ENCODE peak calls at places on chromosomes 7 and 10, in four cellular contexts. One of them, this sample, is unnamed.

GRCh38 chr10:60718891-60719290 is 59.4 kb upstream of the CDK1 start:
- DNase-seq in B cell: no peak
- DNase-seq in endothelial cell: no peak
- DNase-seq in cardiac fibroblast: no peak
- DNase-seq in this sample: peak

GRCh38 chr10:113441220-113441619 is 111.6 kb upstream of the HABP2 start:
- DNase-seq in cardiac fibroblast: no peak
- DNase-seq in endothelial cell: no peak
- DNase-seq in B cell: no peak
- DNase-seq in this sample: no peak

GRCh38 chr10:71985542-71986250 is 21.5 kb downstream of the CHST3 start:
- DNase-seq in B cell: no peak
- DNase-seq in endothelial cell: no peak
- DNase-seq in cardiac fibroblast: peak
- DNase-seq in this sample: no peak

GRCh38 chr7:150756858-150757257 is 19.6 kb downstream of the GIMAP5 start:
- DNase-seq in cardiac fibroblast: no peak
- DNase-seq in endothelial cell: no peak
- DNase-seq in B cell: no peak
- DNase-seq in this sample: no peak

GRCh38 chr10:53836638-53837037 is 964.4 kb downstream of the PCDH15 start:
- DNase-seq in B cell: no peak
- DNase-seq in cardiac fibroblast: peak
- DNase-seq in endothelial cell: no peak
- DNase-seq in this sample: peak

GRCh38 chr10:45505336-45505735 is 131.3 kb downstream of the ALOX5 start:
- DNase-seq in cardiac fibroblast: no peak
- DNase-seq in endothelial cell: no peak
- DNase-seq in B cell: no peak
- DNase-seq in this sample: no peak

GRCh38 chr7:58086461-58086860 is 636.5 kb downstream of the ZNF716 start:
- DNase-seq in B cell: no peak
- DNase-seq in cardiac fibroblast: no peak
- DNase-seq in endothelial cell: no peak
- DNase-seq in this sample: no peak

GRCh38 chr10:14009315-14010082 is 321.2 kb downstream of the FRMD4A start:
- DNase-seq in endothelial cell: no peak
- DNase-seq in cardiac fibroblast: peak
- DNase-seq in B cell: no peak
- DNase-seq in this sample: no peak

GRCh38 chr10:75935650-75936400 is 504.4 kb downstream of the LRMDA start:
- DNase-seq in cardiac fibroblast: no peak
- DNase-seq in B cell: no peak
- DNase-seq in endothelial cell: no peak
- DNase-seq in this sample: no peak

GRCh38 chr10:131723601-131724530 is 176.9 kb upstream of the PPP2R2D start:
- DNase-seq in cardiac fibroblast: no peak
- DNase-seq in B cell: no peak
- DNase-seq in endothelial cell: no peak
- DNase-seq in this sample: no peak

GRCh38 chr10:132630666-132631347 is 93.2 kb downstream of the INPP5A start:
- DNase-seq in B cell: no peak
- DNase-seq in cardiac fibroblast: peak
- DNase-seq in endothelial cell: no peak
- DNase-seq in this sample: no peak

GRCh38 chr10:133328358-133329343 is 8.0 kb downstream of the CALY start:
- DNase-seq in cardiac fibroblast: no peak
- DNase-seq in B cell: no peak
- DNase-seq in endothelial cell: no peak
- DNase-seq in this sample: no peak

GRCh38 chr10:6227346-6227745 is 24.6 kb downstream of the PFKFB3 start:
- DNase-seq in cardiac fibroblast: no peak
- DNase-seq in B cell: no peak
- DNase-seq in endothelial cell: no peak
- DNase-seq in this sample: no peak

GRCh38 chr7:91492317-91492716 is 228.1 kb downstream of the FZD1 start:
- DNase-seq in cardiac fibroblast: no peak
- DNase-seq in B cell: no peak
- DNase-seq in endothelial cell: no peak
- DNase-seq in this sample: no peak

GRCh38 chr7:88635149-88635548 is 124.4 kb upstream of the ZNF804B start:
- DNase-seq in endothelial cell: no peak
- DNase-seq in cardiac fibroblast: no peak
- DNase-seq in B cell: no peak
- DNase-seq in this sample: no peak

GRCh38 chr10:103759100-103759781 is 96.1 kb downstream of the SH3PXD2A start:
- DNase-seq in B cell: no peak
- DNase-seq in endothelial cell: peak
- DNase-seq in cardiac fibroblast: peak
- DNase-seq in this sample: peak

GRCh38 chr7:45978010-45978681 is 57.1 kb upstream of the IGFBP3 start:
- DNase-seq in cardiac fibroblast: peak
- DNase-seq in endothelial cell: no peak
- DNase-seq in B cell: no peak
- DNase-seq in this sample: peak

GRCh38 chr7:130891254-130892094 is 157.5 kb upstream of the KLF14 start:
- DNase-seq in endothelial cell: no peak
- DNase-seq in cardiac fibroblast: peak
- DNase-seq in B cell: no peak
- DNase-seq in this sample: peak

GRCh38 chr10:57921140-57921539 is 346.6 kb downstream of the IPMK start:
- DNase-seq in B cell: no peak
- DNase-seq in cardiac fibroblast: no peak
- DNase-seq in endothelial cell: no peak
- DNase-seq in this sample: no peak

GRCh38 chr7:137944168-137944567 is 57.7 kb downstream of the CREB3L2 start:
- DNase-seq in endothelial cell: no peak
- DNase-seq in cardiac fibroblast: peak
- DNase-seq in B cell: no peak
- DNase-seq in this sample: no peak

GRCh38 chr7:103795787-103796186 is 193.7 kb downstream of the RELN start:
- DNase-seq in B cell: no peak
- DNase-seq in endothelial cell: no peak
- DNase-seq in cardiac fibroblast: no peak
- DNase-seq in this sample: no peak

GRCh38 chr7:93890464-93891068 is at the start of gene TFPI2:
- DNase-seq in cardiac fibroblast: peak
- DNase-seq in endothelial cell: peak
- DNase-seq in B cell: no peak
- DNase-seq in this sample: peak

GRCh38 chr7:121473645-121474300 is 77.7 kb upstream of the FAM3C start:
- DNase-seq in cardiac fibroblast: no peak
- DNase-seq in endothelial cell: no peak
- DNase-seq in B cell: no peak
- DNase-seq in this sample: no peak

GRCh38 chr10:56902554-56902953 is 541.5 kb upstream of the ZWINT start:
- DNase-seq in B cell: no peak
- DNase-seq in cardiac fibroblast: no peak
- DNase-seq in endothelial cell: no peak
- DNase-seq in this sample: no peak

GRCh38 chr7:120550494-120551048 is 277.6 kb downstream of the KCND2 start:
- DNase-seq in B cell: no peak
- DNase-seq in cardiac fibroblast: peak
- DNase-seq in endothelial cell: no peak
- DNase-seq in this sample: no peak

GRCh38 chr7:15555385-15555859 is 6.4 kb downstream of the AGMO start:
- DNase-seq in cardiac fibroblast: peak
- DNase-seq in endothelial cell: no peak
- DNase-seq in B cell: no peak
- DNase-seq in this sample: no peak

GRCh38 chr7:6164491-6164890 is 107.9 kb downstream of the CYTH3 start:
- DNase-seq in cardiac fibroblast: no peak
- DNase-seq in B cell: no peak
- DNase-seq in endothelial cell: peak
- DNase-seq in this sample: no peak

GRCh38 chr10:24349379-24350110 is 140.6 kb downstream of the KIAA1217 start:
- DNase-seq in B cell: no peak
- DNase-seq in cardiac fibroblast: peak
- DNase-seq in endothelial cell: no peak
- DNase-seq in this sample: peak

GRCh38 chr10:28628184-28628893 is 49.0 kb upstream of the BAMBI start:
- DNase-seq in B cell: peak
- DNase-seq in cardiac fibroblast: peak
- DNase-seq in endothelial cell: peak
- DNase-seq in this sample: peak

DNA sequence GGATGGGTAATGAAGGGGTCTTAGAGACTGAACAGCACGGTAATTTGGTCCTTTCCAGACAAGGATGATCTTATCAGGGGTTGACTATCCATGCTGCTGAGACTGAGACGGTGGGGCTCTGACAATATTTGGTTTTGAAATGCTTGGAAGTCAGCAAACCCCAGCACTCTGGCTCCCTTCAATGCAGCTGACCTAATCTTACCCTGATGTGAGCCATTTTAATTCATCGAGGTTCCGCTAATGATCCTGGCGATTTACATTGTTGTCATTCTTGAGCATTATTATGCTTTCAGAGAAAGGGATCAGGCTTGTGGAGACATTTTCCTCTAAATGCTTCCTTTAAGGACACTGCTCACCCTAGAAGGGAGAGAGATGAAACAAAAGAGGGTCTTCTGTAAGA is 114.6 kb upstream of the BMPER start:
- DNase-seq in endothelial cell: no peak
- DNase-seq in B cell: no peak
- DNase-seq in cardiac fibroblast: no peak
- DNase-seq in this sample: no peak
- TF ChIP-seq CTCF in endothelial cell: no peak
- TF ChIP-seq CTCF in B cell: no peak
- TF ChIP-seq CTCF in cardiac fibroblast: no peak
- TF ChIP-seq CTCF in this sample: no peak

GRCh38 chr10:118734477-118734876 is 20.3 kb downstream of the CACUL1 start:
- DNase-seq in cardiac fibroblast: peak
- DNase-seq in endothelial cell: no peak
- DNase-seq in B cell: no peak
- DNase-seq in this sample: no peak
- TF ChIP-seq CTCF in cardiac fibroblast: peak
- TF ChIP-seq CTCF in endothelial cell: no peak
- TF ChIP-seq CTCF in B cell: no peak
- TF ChIP-seq CTCF in this sample: no peak

GRCh38 chr10:122710576-122710975 is 10.9 kb upstream of the C10orf120 start:
- DNase-seq in B cell: no peak
- DNase-seq in endothelial cell: no peak
- DNase-seq in cardiac fibroblast: no peak
- DNase-seq in this sample: no peak

GRCh38 chr10:122721111-122721510 is 21.5 kb upstream of the C10orf120 start:
- DNase-seq in endothelial cell: no peak
- DNase-seq in cardiac fibroblast: no peak
- DNase-seq in B cell: no peak
- DNase-seq in this sample: no peak

GRCh38 chr10:122713091-122713885 is 13.6 kb upstream of the C10orf120 start:
- DNase-seq in B cell: no peak
- DNase-seq in cardiac fibroblast: no peak
- DNase-seq in endothelial cell: no peak
- DNase-seq in this sample: no peak

GRCh38 chr10:122709971-122710370 is 10.3 kb upstream of the C10orf120 start:
- DNase-seq in endothelial cell: no peak
- DNase-seq in B cell: no peak
- DNase-seq in cardiac fibroblast: no peak
- DNase-seq in this sample: no peak

DNA sequence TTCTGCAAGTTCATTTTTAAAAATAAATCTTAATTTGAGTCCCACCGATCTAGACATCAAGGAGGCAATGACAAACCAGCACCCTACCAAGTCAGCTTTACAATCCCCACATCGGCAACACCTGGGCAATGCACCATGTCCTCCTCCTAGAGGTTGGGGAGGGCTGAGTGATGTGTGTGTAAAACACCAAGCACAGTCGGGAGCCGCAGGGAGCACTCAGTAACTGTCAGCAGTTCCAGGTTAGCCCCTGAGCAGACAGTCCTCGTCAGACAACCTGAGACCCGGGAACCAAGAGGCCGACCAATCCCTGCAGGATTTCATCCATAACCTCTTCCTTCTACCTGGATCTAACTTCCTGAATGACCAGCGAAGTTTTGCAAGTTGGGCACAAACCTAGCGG is 15.9 kb upstream of the C10orf120 start:
- DNase-seq in endothelial cell: no peak
- DNase-seq in cardiac fibroblast: no peak
- DNase-seq in B cell: no peak
- DNase-seq in this sample: no peak
- TF ChIP-seq CTCF in endothelial cell: no peak
- TF ChIP-seq CTCF in cardiac fibroblast: no peak
- TF ChIP-seq CTCF in B cell: no peak
- TF ChIP-seq CTCF in this sample: no peak

GRCh38 chr10:127759276-127759675 is 22.3 kb downstream of the FOXI2 start:
- DNase-seq in cardiac fibroblast: no peak
- DNase-seq in endothelial cell: no peak
- DNase-seq in B cell: no peak
- DNase-seq in this sample: no peak
- TF ChIP-seq CTCF in cardiac fibroblast: no peak
- TF ChIP-seq CTCF in endothelial cell: no peak
- TF ChIP-seq CTCF in B cell: no peak
- TF ChIP-seq CTCF in this sample: no peak

DNA sequence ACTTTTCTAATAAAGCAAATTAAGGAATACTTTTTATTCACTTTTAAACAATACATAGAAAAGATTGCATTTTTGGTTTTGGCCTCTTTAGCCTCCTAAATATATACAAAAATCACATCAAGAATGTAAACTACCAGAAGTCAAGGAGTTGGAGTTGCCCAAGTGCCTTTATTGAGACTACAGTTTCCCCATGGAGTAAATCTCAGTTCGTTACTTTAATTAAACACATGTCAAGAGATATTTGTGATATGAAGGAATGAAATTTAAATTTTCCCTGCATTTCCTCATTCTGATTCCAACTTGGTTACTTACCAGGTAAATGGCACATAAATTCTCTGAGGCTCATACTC is 492.9 kb downstream of the TNS3 start:
- DNase-seq in cardiac fibroblast: no peak
- DNase-seq in B cell: no peak
- DNase-seq in endothelial cell: no peak
- DNase-seq in this sample: no peak
- TF ChIP-seq CTCF in cardiac fibroblast: no peak
- TF ChIP-seq CTCF in B cell: peak
- TF ChIP-seq CTCF in endothelial cell: no peak
- TF ChIP-seq CTCF in this sample: peak